ENCODE peak calls at places on chromosomes 4 and X, in four cellular contexts. Y, S, X and L are unnamed samples. For H3K4me1, the result is how much of the 10 kb centered on the place peaks cover.

GRCh38 chr4:181148470-181148869 is 1094.7 kb upstream of the TENM3 start:
- DNase-seq in Y (no peak), S (no peak), X (no peak), L (no peak)

GRCh38 chr4:170248576-170248975 is 158.8 kb upstream of the AADAT start:
- DNase-seq in S (no peak), Y (no peak), X (no peak), L (no peak)

GRCh38 chr4:88219099-88219498 is 60.7 kb upstream of the ABCG2 start:
- DNase-seq in S (no peak), X (no peak), Y (peak), L (peak)

GRCh38 chr4:1061372-1061700 is 49.9 kb downstream of the FGFRL1 start:
- DNase-seq in S (no peak), Y (no peak), X (peak), L (no peak)

GRCh38 chrX:45598841-45599240 is 398.2 kb upstream of the DIPK2B start:
- DNase-seq in S (no peak), X (no peak), Y (no peak), L (no peak)

GRCh38 chr4:184358521-184359232 is 115.7 kb downstream of the IRF2 start:
- DNase-seq in Y (no peak), X (no peak), S (no peak), L (no peak)

GRCh38 chrX:153398275-153398960 is 2.7 kb downstream of the PNMA6E start:
- DNase-seq in S (no peak), Y (no peak), X (no peak), L (no peak)

GRCh38 chr4:174210952-174211490 is 72.4 kb downstream of the FBXO8 start:
- DNase-seq in S (no peak), X (no peak), Y (no peak), L (no peak)

GRCh38 chrX:2767631-2768455 is 16.0 kb downstream of the XG start:
- DNase-seq in X (peak), Y (no peak), S (peak), L (peak)

GRCh38 chr4:147581601-147582350 is 35.4 kb upstream of the TMEM184C start:
- DNase-seq in Y (no peak), X (no peak), S (no peak), L (no peak)

GRCh38 chr4:6345866-6346265 is 76.2 kb downstream of the WFS1 start:
- DNase-seq in Y (no peak), S (no peak), X (no peak), L (no peak)

GRCh38 chrX:136762820-136763452 is 17.8 kb downstream of the ARHGEF6 start:
- DNase-seq in X (no peak), Y (no peak), S (no peak), L (no peak)

GRCh38 chr4:144562019-144562740 is 83.8 kb upstream of the HHIP start:
- DNase-seq in S (no peak), X (no peak), Y (no peak), L (no peak)

GRCh38 chrX:155417769-155418168 is 35.9 kb downstream of the F8A2 start:
- DNase-seq in Y (no peak), S (no peak), X (no peak), L (no peak)

GRCh38 chr4:125368684-125369083 is 53.9 kb downstream of the FAT4 start:
- DNase-seq in S (no peak), Y (no peak), X (no peak), L (no peak)

GRCh38 chrX:21658746-21659145 is 616 bp upstream of the KLHL34 start:
- DNase-seq in X (peak), S (peak), Y (no peak), L (no peak)

GRCh38 chr4:172357006-172357405 is 543.8 kb downstream of the GALNTL6 start:
- DNase-seq in Y (no peak), S (no peak), X (no peak), L (no peak)

GRCh38 chr4:46844325-46844917 is 64.6 kb downstream of the COX7B2 start:
- DNase-seq in S (peak), X (peak), Y (peak), L (peak)

GRCh38 chr4:7202391-7202790 is 10.1 kb downstream of the SORCS2 start:
- DNase-seq in X (no peak), Y (no peak), S (no peak), L (no peak)

GRCh38 chr4:142727152-142727551 is 118.9 kb downstream of the INPP4B start:
- DNase-seq in Y (no peak), S (no peak), X (no peak), L (no peak)

DNA sequence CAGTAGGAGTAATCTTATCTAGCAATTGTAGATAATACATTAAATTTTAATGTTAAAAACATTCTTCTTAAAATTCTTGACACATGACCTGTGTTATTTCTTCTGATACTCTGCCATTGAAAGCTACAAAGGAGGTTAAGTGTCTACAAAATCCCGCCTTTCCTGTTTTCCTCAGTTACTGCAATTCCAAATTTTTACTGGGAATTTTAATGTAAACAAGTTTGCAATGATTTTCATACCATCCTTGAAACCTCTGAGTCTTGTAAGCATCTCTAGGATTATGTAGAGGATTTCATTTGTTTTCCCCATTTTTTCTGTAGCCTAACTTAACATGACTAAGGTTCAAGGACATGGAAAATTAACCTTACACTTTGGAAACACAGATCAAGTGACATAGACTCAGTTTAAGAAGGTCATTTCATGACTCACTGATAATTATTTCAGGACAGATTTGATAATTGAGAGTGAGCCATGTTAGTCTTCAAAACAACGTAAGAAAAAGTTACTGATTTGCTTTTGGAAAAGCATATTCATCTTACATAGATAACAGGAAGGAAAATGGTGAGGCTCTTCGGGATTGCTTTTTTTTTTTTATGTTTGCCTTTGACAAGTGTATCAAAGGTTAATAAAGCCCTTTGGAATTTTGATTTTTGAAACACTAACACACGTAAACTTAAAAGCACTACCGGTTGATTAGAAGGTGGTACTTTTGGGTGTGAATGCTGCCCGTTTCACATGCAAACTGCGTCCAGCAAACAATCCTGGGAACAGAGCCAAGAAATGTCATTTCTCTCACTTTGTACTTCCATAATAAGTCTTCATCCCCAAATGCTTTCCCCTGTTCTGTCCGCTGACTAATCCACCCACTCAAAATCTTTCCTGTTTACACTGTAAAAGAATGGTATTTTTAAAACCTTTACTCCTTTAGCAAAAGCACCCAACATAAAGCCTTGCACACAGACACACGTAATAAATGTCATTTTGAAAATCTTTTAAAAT is 39.4 kb upstream of the PDLIM5 start:
- DNase-seq in X (no peak), Y (no peak), S (peak), L (no peak)
- H3K4me1 ChIP-seq in X (under half), Y (under half), S (under half), L (under half)

DNA sequence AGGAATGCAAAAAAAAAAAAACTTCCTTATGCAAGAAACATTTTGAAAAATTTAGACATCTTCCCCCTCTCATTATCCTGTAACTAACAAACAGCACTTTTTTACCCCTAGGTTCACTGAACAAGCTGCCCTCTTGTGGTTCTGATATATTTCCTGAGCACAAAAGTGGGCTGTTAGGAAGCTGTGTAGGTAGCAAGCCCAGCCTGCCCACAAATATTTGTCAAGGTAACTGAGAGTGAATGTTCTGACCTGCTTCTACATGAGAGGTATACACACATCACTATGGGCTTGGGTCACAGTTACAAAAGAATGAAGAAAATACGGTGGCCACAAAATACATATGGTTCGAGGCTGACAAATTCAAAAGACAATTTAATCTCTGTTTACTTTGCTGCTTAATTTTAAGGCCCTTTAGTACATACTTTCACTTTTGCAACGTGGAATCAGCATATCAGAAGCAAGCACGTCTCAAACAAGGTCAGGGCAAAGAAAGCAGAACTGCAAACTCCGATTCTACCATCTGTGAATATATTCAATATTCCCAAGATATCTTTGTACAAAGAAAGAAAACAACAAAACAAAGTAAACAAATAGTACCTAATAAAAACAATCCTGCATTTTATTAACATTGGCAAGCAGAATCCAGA is 78.6 kb downstream of the RBM47 start:
- DNase-seq in S (peak), X (peak), Y (peak), L (no peak)
- TF ChIP-seq CTCF in S (peak), X (peak), Y (peak), L (peak)

DNA sequence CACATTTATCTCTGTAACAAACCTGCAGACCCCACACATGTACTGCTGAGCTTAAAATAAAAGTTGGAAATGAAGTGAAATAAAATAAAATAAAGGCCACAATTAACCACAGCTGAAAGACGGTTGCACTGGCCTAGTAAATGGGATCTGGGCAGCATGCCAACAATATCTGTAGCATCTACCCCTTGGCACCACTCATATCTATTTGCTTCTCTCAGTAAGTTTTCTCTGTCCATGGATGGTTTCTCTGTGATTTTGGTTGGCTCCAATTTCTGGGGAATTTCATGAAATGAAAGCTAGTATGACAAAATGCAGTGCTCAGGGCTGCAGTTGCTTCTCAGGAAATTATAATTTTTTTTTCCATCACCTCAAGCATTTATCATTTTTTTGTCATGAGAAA is 172.0 kb upstream of the IL15 start:
- DNase-seq in Y (no peak), S (no peak), X (no peak), L (no peak)
- H3K4me3 ChIP-seq in Y (no peak), S (no peak), X (no peak), L (no peak)

DNA sequence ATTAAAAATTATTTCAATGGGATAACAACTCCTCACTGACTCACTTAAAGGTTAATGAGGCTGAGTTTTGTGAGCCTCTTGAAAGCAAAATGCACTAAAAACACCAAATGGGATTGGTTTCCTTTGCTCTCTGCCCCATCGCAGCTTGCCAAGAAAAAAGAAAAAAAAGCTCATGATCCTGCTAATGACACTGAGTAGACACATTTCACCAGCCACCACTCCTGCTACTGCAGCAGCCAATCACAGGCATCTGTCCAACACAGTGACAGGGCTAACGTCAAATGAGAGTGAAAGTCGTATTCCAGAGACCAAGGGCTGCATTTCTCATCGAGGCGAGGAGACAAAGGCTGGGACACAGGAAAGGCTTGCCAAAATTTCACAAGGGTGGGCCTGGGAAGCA is 5.2 kb downstream of the APBB2 start:
- DNase-seq in Y (no peak), S (peak), X (peak), L (no peak)
- H3K4me1 ChIP-seq in Y (under half), S (under half), X (under half), L (under half)

GRCh38 chrX:111102636-111103035 is 6.6 kb downstream of the PAK3 start:
- DNase-seq in Y (no peak), S (no peak), X (no peak), L (no peak)

GRCh38 chrX:111098874-111099273 is 2.9 kb downstream of the PAK3 start:
- DNase-seq in Y (peak), X (peak), S (peak), L (peak)

GRCh38 chrX:111103246-111103645 is 7.3 kb downstream of the PAK3 start:
- DNase-seq in S (no peak), X (no peak), Y (no peak), L (no peak)

GRCh38 chrX:111101580-111101979 is 5.6 kb downstream of the PAK3 start:
- DNase-seq in X (no peak), Y (no peak), S (no peak), L (no peak)

DNA sequence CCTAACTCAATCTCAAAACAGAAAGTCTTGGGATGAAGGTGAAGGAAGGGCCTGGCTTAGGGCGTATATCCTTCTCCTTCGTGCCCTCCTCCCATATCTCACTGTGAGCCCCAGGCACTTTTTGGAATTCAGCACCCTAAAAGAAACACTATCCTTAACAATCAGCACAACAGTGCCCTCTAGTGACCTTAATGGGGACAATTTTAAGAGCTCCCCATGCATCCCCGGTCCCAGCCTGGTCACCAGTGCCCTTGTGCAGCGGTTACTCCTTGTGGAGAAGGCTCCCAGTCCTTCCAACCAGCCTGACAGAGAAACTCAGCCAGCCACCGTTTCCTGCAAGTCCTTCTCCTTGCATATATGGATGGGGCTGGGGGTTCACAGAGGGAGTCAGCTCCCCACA is 4.2 kb downstream of the PAK3 start:
- DNase-seq in Y (peak), X (no peak), S (peak), L (no peak)
- TF ChIP-seq CTCF in Y (peak), X (no peak), S (peak), L (peak)

GRCh38 chr4:100517864-100518341 is at the start of gene EMCN:
- DNase-seq in Y (no peak), S (no peak), X (no peak), L (no peak)
- H3K4me3 ChIP-seq in Y (no peak), S (no peak), X (peak), L (no peak)